ENCODE peak calls at places on chromosomes 7 and 10, in six cellular contexts. One of them, this sample, is unnamed.

GRCh38 chr10:102115775-102116174 is 4.4 kb downstream of the LDB1 start:
- DNase-seq in stromal cell of bone marrow: no peak
- DNase-seq in NCI-H187: no peak
- DNase-seq in activated gamma-delta T cell treated with anti-CD3 and anti-CD28 coated beads, Interleukin-2, amount 50 U/mL, for 16 hours: no peak
- DNase-seq in stimulated activated CD4-positive, alpha-beta T cell treated with anti-CD3 and anti-CD28 coated beads, TNF-alpha, amount 100 ng/mL, for 1 hour: no peak
- DNase-seq in iris pigment epithelial cell: peak
- DNase-seq in this sample: no peak

GRCh38 chr7:140061607-140061930 is 1.2 kb downstream of the PARP12 start:
- DNase-seq in stromal cell of bone marrow: no peak
- DNase-seq in NCI-H187: no peak
- DNase-seq in activated gamma-delta T cell treated with anti-CD3 and anti-CD28 coated beads, Interleukin-2, amount 50 U/mL, for 16 hours: no peak
- DNase-seq in stimulated activated CD4-positive, alpha-beta T cell treated with anti-CD3 and anti-CD28 coated beads, TNF-alpha, amount 100 ng/mL, for 1 hour: no peak
- DNase-seq in iris pigment epithelial cell: no peak
- DNase-seq in this sample: no peak

GRCh38 chr10:72742077-72742476 is 50.1 kb downstream of the MCU start:
- DNase-seq in stromal cell of bone marrow: no peak
- DNase-seq in NCI-H187: no peak
- DNase-seq in activated gamma-delta T cell treated with anti-CD3 and anti-CD28 coated beads, Interleukin-2, amount 50 U/mL, for 16 hours: no peak
- DNase-seq in stimulated activated CD4-positive, alpha-beta T cell treated with anti-CD3 and anti-CD28 coated beads, TNF-alpha, amount 100 ng/mL, for 1 hour: no peak
- DNase-seq in iris pigment epithelial cell: no peak
- DNase-seq in this sample: no peak

GRCh38 chr10:690227-691161 is 1.0 kb upstream of the DIP2C start:
- DNase-seq in stromal cell of bone marrow: no peak
- DNase-seq in NCI-H187: no peak
- DNase-seq in activated gamma-delta T cell treated with anti-CD3 and anti-CD28 coated beads, Interleukin-2, amount 50 U/mL, for 16 hours: no peak
- DNase-seq in stimulated activated CD4-positive, alpha-beta T cell treated with anti-CD3 and anti-CD28 coated beads, TNF-alpha, amount 100 ng/mL, for 1 hour: no peak
- DNase-seq in iris pigment epithelial cell: no peak
- DNase-seq in this sample: no peak

GRCh38 chr7:50450691-50451051 is 521 bp upstream of the FIGNL1 start:
- DNase-seq in stromal cell of bone marrow: no peak
- DNase-seq in NCI-H187: no peak
- DNase-seq in activated gamma-delta T cell treated with anti-CD3 and anti-CD28 coated beads, Interleukin-2, amount 50 U/mL, for 16 hours: no peak
- DNase-seq in stimulated activated CD4-positive, alpha-beta T cell treated with anti-CD3 and anti-CD28 coated beads, TNF-alpha, amount 100 ng/mL, for 1 hour: no peak
- DNase-seq in iris pigment epithelial cell: no peak
- DNase-seq in this sample: no peak

GRCh38 chr10:7634142-7634894 is 32.4 kb downstream of the ITIH5 start:
- DNase-seq in stromal cell of bone marrow: no peak
- DNase-seq in NCI-H187: no peak
- DNase-seq in activated gamma-delta T cell treated with anti-CD3 and anti-CD28 coated beads, Interleukin-2, amount 50 U/mL, for 16 hours: no peak
- DNase-seq in stimulated activated CD4-positive, alpha-beta T cell treated with anti-CD3 and anti-CD28 coated beads, TNF-alpha, amount 100 ng/mL, for 1 hour: no peak
- DNase-seq in iris pigment epithelial cell: no peak
- DNase-seq in this sample: no peak

GRCh38 chr10:102674566-102674965 is 30.3 kb downstream of the TRIM8 start:
- DNase-seq in stromal cell of bone marrow: no peak
- DNase-seq in NCI-H187: no peak
- DNase-seq in activated gamma-delta T cell treated with anti-CD3 and anti-CD28 coated beads, Interleukin-2, amount 50 U/mL, for 16 hours: no peak
- DNase-seq in stimulated activated CD4-positive, alpha-beta T cell treated with anti-CD3 and anti-CD28 coated beads, TNF-alpha, amount 100 ng/mL, for 1 hour: no peak
- DNase-seq in iris pigment epithelial cell: no peak
- DNase-seq in this sample: no peak

GRCh38 chr10:1040133-1040532 is 8.8 kb downstream of the IDI1 start:
- DNase-seq in stromal cell of bone marrow: no peak
- DNase-seq in NCI-H187: no peak
- DNase-seq in activated gamma-delta T cell treated with anti-CD3 and anti-CD28 coated beads, Interleukin-2, amount 50 U/mL, for 16 hours: no peak
- DNase-seq in stimulated activated CD4-positive, alpha-beta T cell treated with anti-CD3 and anti-CD28 coated beads, TNF-alpha, amount 100 ng/mL, for 1 hour: no peak
- DNase-seq in iris pigment epithelial cell: no peak
- DNase-seq in this sample: no peak

GRCh38 chr10:4763960-4764428 is 62.0 kb upstream of the AKR1E2 start:
- DNase-seq in stromal cell of bone marrow: peak
- DNase-seq in NCI-H187: no peak
- DNase-seq in activated gamma-delta T cell treated with anti-CD3 and anti-CD28 coated beads, Interleukin-2, amount 50 U/mL, for 16 hours: no peak
- DNase-seq in stimulated activated CD4-positive, alpha-beta T cell treated with anti-CD3 and anti-CD28 coated beads, TNF-alpha, amount 100 ng/mL, for 1 hour: no peak
- DNase-seq in iris pigment epithelial cell: peak
- DNase-seq in this sample: no peak

GRCh38 chr7:157116762-157117161 is 22.0 kb upstream of the UBE3C start:
- DNase-seq in stromal cell of bone marrow: no peak
- DNase-seq in NCI-H187: no peak
- DNase-seq in activated gamma-delta T cell treated with anti-CD3 and anti-CD28 coated beads, Interleukin-2, amount 50 U/mL, for 16 hours: no peak
- DNase-seq in stimulated activated CD4-positive, alpha-beta T cell treated with anti-CD3 and anti-CD28 coated beads, TNF-alpha, amount 100 ng/mL, for 1 hour: no peak
- DNase-seq in iris pigment epithelial cell: no peak
- DNase-seq in this sample: no peak

GRCh38 chr10:131686781-131687419 is 213.9 kb upstream of the PPP2R2D start:
- DNase-seq in stromal cell of bone marrow: no peak
- DNase-seq in NCI-H187: no peak
- DNase-seq in activated gamma-delta T cell treated with anti-CD3 and anti-CD28 coated beads, Interleukin-2, amount 50 U/mL, for 16 hours: no peak
- DNase-seq in stimulated activated CD4-positive, alpha-beta T cell treated with anti-CD3 and anti-CD28 coated beads, TNF-alpha, amount 100 ng/mL, for 1 hour: no peak
- DNase-seq in iris pigment epithelial cell: no peak
- DNase-seq in this sample: no peak

GRCh38 chr7:32761451-32762320 is 129.9 kb downstream of the KBTBD2 start:
- DNase-seq in stromal cell of bone marrow: no peak
- DNase-seq in NCI-H187: no peak
- DNase-seq in activated gamma-delta T cell treated with anti-CD3 and anti-CD28 coated beads, Interleukin-2, amount 50 U/mL, for 16 hours: no peak
- DNase-seq in stimulated activated CD4-positive, alpha-beta T cell treated with anti-CD3 and anti-CD28 coated beads, TNF-alpha, amount 100 ng/mL, for 1 hour: no peak
- DNase-seq in iris pigment epithelial cell: no peak
- DNase-seq in this sample: no peak

GRCh38 chr7:87445897-87446296 is 29.6 kb downstream of the ABCB4 start:
- DNase-seq in stromal cell of bone marrow: no peak
- DNase-seq in NCI-H187: no peak
- DNase-seq in activated gamma-delta T cell treated with anti-CD3 and anti-CD28 coated beads, Interleukin-2, amount 50 U/mL, for 16 hours: no peak
- DNase-seq in stimulated activated CD4-positive, alpha-beta T cell treated with anti-CD3 and anti-CD28 coated beads, TNF-alpha, amount 100 ng/mL, for 1 hour: no peak
- DNase-seq in iris pigment epithelial cell: no peak
- DNase-seq in this sample: no peak

GRCh38 chr7:143299840-143300239 is 11.7 kb downstream of the CASP2 start:
- DNase-seq in stromal cell of bone marrow: no peak
- DNase-seq in NCI-H187: no peak
- DNase-seq in activated gamma-delta T cell treated with anti-CD3 and anti-CD28 coated beads, Interleukin-2, amount 50 U/mL, for 16 hours: peak
- DNase-seq in stimulated activated CD4-positive, alpha-beta T cell treated with anti-CD3 and anti-CD28 coated beads, TNF-alpha, amount 100 ng/mL, for 1 hour: peak
- DNase-seq in iris pigment epithelial cell: no peak
- DNase-seq in this sample: no peak

GRCh38 chr10:89665302-89665701 is 20.3 kb upstream of the PANK1 start:
- DNase-seq in stromal cell of bone marrow: no peak
- DNase-seq in NCI-H187: no peak
- DNase-seq in activated gamma-delta T cell treated with anti-CD3 and anti-CD28 coated beads, Interleukin-2, amount 50 U/mL, for 16 hours: no peak
- DNase-seq in stimulated activated CD4-positive, alpha-beta T cell treated with anti-CD3 and anti-CD28 coated beads, TNF-alpha, amount 100 ng/mL, for 1 hour: no peak
- DNase-seq in iris pigment epithelial cell: no peak
- DNase-seq in this sample: no peak

GRCh38 chr7:119090851-119091250 is 866.3 kb downstream of the ANKRD7 start:
- DNase-seq in stromal cell of bone marrow: no peak
- DNase-seq in NCI-H187: no peak
- DNase-seq in activated gamma-delta T cell treated with anti-CD3 and anti-CD28 coated beads, Interleukin-2, amount 50 U/mL, for 16 hours: no peak
- DNase-seq in stimulated activated CD4-positive, alpha-beta T cell treated with anti-CD3 and anti-CD28 coated beads, TNF-alpha, amount 100 ng/mL, for 1 hour: no peak
- DNase-seq in iris pigment epithelial cell: peak
- DNase-seq in this sample: no peak

GRCh38 chr10:6044651-6045599 is 17.2 kb downstream of the IL2RA start:
- DNase-seq in stromal cell of bone marrow: no peak
- DNase-seq in NCI-H187: no peak
- DNase-seq in activated gamma-delta T cell treated with anti-CD3 and anti-CD28 coated beads, Interleukin-2, amount 50 U/mL, for 16 hours: no peak
- DNase-seq in stimulated activated CD4-positive, alpha-beta T cell treated with anti-CD3 and anti-CD28 coated beads, TNF-alpha, amount 100 ng/mL, for 1 hour: no peak
- DNase-seq in iris pigment epithelial cell: no peak
- DNase-seq in this sample: no peak

GRCh38 chr7:32039000-32039756 is 31.0 kb downstream of the PDE1C start:
- DNase-seq in stromal cell of bone marrow: no peak
- DNase-seq in NCI-H187: no peak
- DNase-seq in activated gamma-delta T cell treated with anti-CD3 and anti-CD28 coated beads, Interleukin-2, amount 50 U/mL, for 16 hours: no peak
- DNase-seq in stimulated activated CD4-positive, alpha-beta T cell treated with anti-CD3 and anti-CD28 coated beads, TNF-alpha, amount 100 ng/mL, for 1 hour: no peak
- DNase-seq in iris pigment epithelial cell: no peak
- DNase-seq in this sample: no peak

GRCh38 chr10:10941106-10941505 is 76.6 kb upstream of the CELF2 start:
- DNase-seq in stromal cell of bone marrow: no peak
- DNase-seq in NCI-H187: no peak
- DNase-seq in activated gamma-delta T cell treated with anti-CD3 and anti-CD28 coated beads, Interleukin-2, amount 50 U/mL, for 16 hours: no peak
- DNase-seq in stimulated activated CD4-positive, alpha-beta T cell treated with anti-CD3 and anti-CD28 coated beads, TNF-alpha, amount 100 ng/mL, for 1 hour: no peak
- DNase-seq in iris pigment epithelial cell: no peak
- DNase-seq in this sample: no peak

GRCh38 chr10:73039635-73040034 is 57.0 kb downstream of the P4HA1 start:
- DNase-seq in stromal cell of bone marrow: peak
- DNase-seq in NCI-H187: no peak
- DNase-seq in activated gamma-delta T cell treated with anti-CD3 and anti-CD28 coated beads, Interleukin-2, amount 50 U/mL, for 16 hours: no peak
- DNase-seq in stimulated activated CD4-positive, alpha-beta T cell treated with anti-CD3 and anti-CD28 coated beads, TNF-alpha, amount 100 ng/mL, for 1 hour: no peak
- DNase-seq in iris pigment epithelial cell: peak
- DNase-seq in this sample: no peak

GRCh38 chr10:70777063-70777875 is 7.9 kb downstream of the TBATA start:
- DNase-seq in stromal cell of bone marrow: no peak
- DNase-seq in NCI-H187: no peak
- DNase-seq in activated gamma-delta T cell treated with anti-CD3 and anti-CD28 coated beads, Interleukin-2, amount 50 U/mL, for 16 hours: no peak
- DNase-seq in stimulated activated CD4-positive, alpha-beta T cell treated with anti-CD3 and anti-CD28 coated beads, TNF-alpha, amount 100 ng/mL, for 1 hour: no peak
- DNase-seq in iris pigment epithelial cell: no peak
- DNase-seq in this sample: no peak

GRCh38 chr7:73577627-73578341 is 595 bp downstream of the TBL2 start:
- DNase-seq in stromal cell of bone marrow: no peak
- DNase-seq in NCI-H187: no peak
- DNase-seq in activated gamma-delta T cell treated with anti-CD3 and anti-CD28 coated beads, Interleukin-2, amount 50 U/mL, for 16 hours: no peak
- DNase-seq in stimulated activated CD4-positive, alpha-beta T cell treated with anti-CD3 and anti-CD28 coated beads, TNF-alpha, amount 100 ng/mL, for 1 hour: no peak
- DNase-seq in iris pigment epithelial cell: peak
- DNase-seq in this sample: no peak

GRCh38 chr7:81013036-81013435 is 94.2 kb upstream of the SEMA3C start:
- DNase-seq in stromal cell of bone marrow: peak
- DNase-seq in NCI-H187: no peak
- DNase-seq in activated gamma-delta T cell treated with anti-CD3 and anti-CD28 coated beads, Interleukin-2, amount 50 U/mL, for 16 hours: no peak
- DNase-seq in stimulated activated CD4-positive, alpha-beta T cell treated with anti-CD3 and anti-CD28 coated beads, TNF-alpha, amount 100 ng/mL, for 1 hour: no peak
- DNase-seq in iris pigment epithelial cell: peak
- DNase-seq in this sample: no peak

GRCh38 chr10:125811251-125811650 is 11.8 kb downstream of the UROS start:
- DNase-seq in stromal cell of bone marrow: no peak
- DNase-seq in NCI-H187: no peak
- DNase-seq in activated gamma-delta T cell treated with anti-CD3 and anti-CD28 coated beads, Interleukin-2, amount 50 U/mL, for 16 hours: no peak
- DNase-seq in stimulated activated CD4-positive, alpha-beta T cell treated with anti-CD3 and anti-CD28 coated beads, TNF-alpha, amount 100 ng/mL, for 1 hour: no peak
- DNase-seq in iris pigment epithelial cell: no peak
- DNase-seq in this sample: no peak

GRCh38 chr7:70042533-70042932 is 444.3 kb downstream of the AUTS2 start:
- DNase-seq in stromal cell of bone marrow: no peak
- DNase-seq in NCI-H187: no peak
- DNase-seq in activated gamma-delta T cell treated with anti-CD3 and anti-CD28 coated beads, Interleukin-2, amount 50 U/mL, for 16 hours: no peak
- DNase-seq in stimulated activated CD4-positive, alpha-beta T cell treated with anti-CD3 and anti-CD28 coated beads, TNF-alpha, amount 100 ng/mL, for 1 hour: no peak
- DNase-seq in iris pigment epithelial cell: peak
- DNase-seq in this sample: no peak

This sample was measured in NK-92 treated with Interleukin-12 subunit alpha and Interleukin-12 subunit beta, amount 100 ng/mL, for 24 hours.